ENCODE peak calls at places on chromosomes 11 and 22, in nine cellular contexts. I is left lung; P is AG09309; Z is activated CD4-positive, alpha-beta T cell treated with anti-CD3 and anti-CD28 coated beads, Interleukin-2, amount 50 U/mL, for 1 hour; J is pancreas; V is stimulated activated CD8-positive, alpha-beta memory T cell treated with anti-CD3 and anti-CD28 coated beads, Interleukin-15, amount 100 ng/mL, for 48 hours; F is EH; W is fibroblast of the aortic adventitia; E is OCI-M1. X is an unnamed sample.
A peak's percentile ranks its signal among the peaks of the same experiment; 100 is the strongest.

GRCh38 chr22:45284705-45285305 is at the start of gene UPK3A:
- DNase-seq in V (peak; percentile 37), P (no peak), I (peak; percentile 95), J (peak; percentile 92), F (no peak), E (no peak), W (no peak), Z (peak; percentile 59), X (peak; percentile 87)

GRCh38 chr11:69472766-69473519 is 8.5 kb upstream of the LINC01488 start:
- DNase-seq in F (no peak), Z (no peak), W (no peak), J (peak; percentile 28), I (peak; percentile 37), V (no peak), P (no peak), E (no peak), X (peak; percentile 14)

GRCh38 chr22:43013355-43014061 is 1.4 kb downstream of the PACSIN2 start:
- DNase-seq in W (no peak), E (no peak), Z (no peak), P (no peak), I (peak; percentile 54), V (no peak), J (peak; percentile 50), F (peak; percentile 47), X (no peak)

GRCh38 chr11:44726278-44727113 is at the start of gene TSPAN18:
- DNase-seq in F (no peak), I (no peak), Z (peak; percentile 24), W (no peak), P (no peak), J (peak; percentile 65), V (peak; percentile 13), E (peak; percentile 90), X (no peak)

GRCh38 chr11:126526471-126526870 is 171.0 kb downstream of the ST3GAL4 start:
- DNase-seq in E (no peak), V (no peak), I (peak; percentile 58), P (no peak), F (no peak), J (no peak), Z (no peak), W (no peak), X (no peak)

GRCh38 chr11:111815489-111815888 is 49.3 kb upstream of the PPP2R1B start:
- DNase-seq in J (no peak), E (no peak), V (no peak), P (no peak), I (no peak), Z (no peak), F (peak; percentile 61), W (no peak), X (no peak)

GRCh38 chr11:131370090-131370751 is at the start of gene NTM:
- DNase-seq in W (peak; percentile 35), E (no peak), J (no peak), P (peak; percentile 35), V (no peak), I (no peak), F (peak; percentile 32), Z (no peak), X (no peak)

GRCh38 chr11:57567512-57568329 is at the start of gene UBE2L6:
- DNase-seq in I (peak; percentile 95), E (peak; percentile 78), W (peak; percentile 3), Z (peak; percentile 59), F (peak; percentile 46), V (peak; percentile 80), J (peak; percentile 84), P (no peak), X (peak; percentile 90)

GRCh38 chr11:26193714-26194373 is 138.1 kb upstream of the ANO3 start:
- DNase-seq in W (no peak), I (no peak), V (no peak), P (no peak), Z (no peak), J (no peak), F (no peak), E (no peak), X (no peak)

GRCh38 chr11:78327945-78328344 is 89.7 kb downstream of the GAB2 start:
- DNase-seq in W (no peak), J (no peak), F (no peak), V (no peak), I (no peak), P (no peak), E (no peak), Z (no peak), X (no peak)

GRCh38 chr11:13772223-13773046 is 104.0 kb downstream of the FAR1 start:
- DNase-seq in I (no peak), W (peak; percentile 70), E (peak; percentile 85), F (peak; percentile 61), V (no peak), J (no peak), P (peak; percentile 32), Z (no peak), X (no peak)

X was measured in lower lobe of right lung.